ENCODE peak calls at places on chromosomes 16 and 17, in four cellular contexts. One of them, this sample, is unnamed.

GRCh38 chr16:55543470-55543869 is 23.0 kb upstream of the CAPNS2 start:
- DNase-seq in mesendoderm: peak
- DNase-seq in neuronal stem cell: no peak
- DNase-seq in IMR-90: peak
- DNase-seq in this sample: peak

GRCh38 chr17:76004750-76005262 is 4.2 kb downstream of the CDK3 start:
- DNase-seq in mesendoderm: no peak
- DNase-seq in neuronal stem cell: no peak
- DNase-seq in IMR-90: peak
- DNase-seq in this sample: no peak

GRCh38 chr17:64133546-64134215 is 3.7 kb upstream of the ERN1 start:
- DNase-seq in mesendoderm: peak
- DNase-seq in neuronal stem cell: peak
- DNase-seq in IMR-90: peak
- DNase-seq in this sample: peak

GRCh38 chr16:72131036-72131435 is 37.4 kb downstream of the DHX38 start:
- DNase-seq in mesendoderm: peak
- DNase-seq in neuronal stem cell: no peak
- DNase-seq in IMR-90: no peak
- DNase-seq in this sample: no peak

GRCh38 chr16:19837984-19838707 is 46.5 kb downstream of the GPRC5B start:
- DNase-seq in mesendoderm: no peak
- DNase-seq in neuronal stem cell: peak
- DNase-seq in IMR-90: no peak
- DNase-seq in this sample: no peak

GRCh38 chr17:40173778-40174135 is 3.5 kb upstream of the RAPGEFL1 start:
- DNase-seq in mesendoderm: no peak
- DNase-seq in neuronal stem cell: no peak
- DNase-seq in IMR-90: no peak
- DNase-seq in this sample: no peak

GRCh38 chr16:23909792-23910418 is 74.1 kb downstream of the PRKCB start:
- DNase-seq in mesendoderm: no peak
- DNase-seq in neuronal stem cell: no peak
- DNase-seq in IMR-90: no peak
- DNase-seq in this sample: no peak

GRCh38 chr16:80899804-80900592 is 95.6 kb upstream of the CDYL2 start:
- DNase-seq in mesendoderm: no peak
- DNase-seq in neuronal stem cell: no peak
- DNase-seq in IMR-90: peak
- DNase-seq in this sample: peak

GRCh38 chr17:42517516-42517915 is 18.5 kb upstream of the NAGLU start:
- DNase-seq in mesendoderm: peak
- DNase-seq in neuronal stem cell: peak
- DNase-seq in IMR-90: peak
- DNase-seq in this sample: peak

GRCh38 chr16:79589495-79590134 is 10.9 kb downstream of the MAF start:
- DNase-seq in mesendoderm: no peak
- DNase-seq in neuronal stem cell: no peak
- DNase-seq in IMR-90: no peak
- DNase-seq in this sample: no peak

GRCh38 chr16:87212026-87212425 is 105.2 kb downstream of the C16orf95 start:
- DNase-seq in mesendoderm: no peak
- DNase-seq in neuronal stem cell: no peak
- DNase-seq in IMR-90: peak
- DNase-seq in this sample: peak

GRCh38 chr16:11354733-11355574 is 9.7 kb downstream of the RMI2 start:
- DNase-seq in mesendoderm: no peak
- DNase-seq in neuronal stem cell: no peak
- DNase-seq in IMR-90: peak
- DNase-seq in this sample: no peak

GRCh38 chr17:30093463-30094147 is 23.0 kb upstream of the NSRP1 start:
- DNase-seq in mesendoderm: peak
- DNase-seq in neuronal stem cell: peak
- DNase-seq in IMR-90: peak
- DNase-seq in this sample: peak

GRCh38 chr17:49359990-49360795 is 1.9 kb downstream of the ZNF652 start:
- DNase-seq in mesendoderm: no peak
- DNase-seq in neuronal stem cell: no peak
- DNase-seq in IMR-90: no peak
- DNase-seq in this sample: no peak

GRCh38 chr17:38353084-38353604 is 1.5 kb downstream of the SOCS7 start:
- DNase-seq in mesendoderm: no peak
- DNase-seq in neuronal stem cell: no peak
- DNase-seq in IMR-90: no peak
- DNase-seq in this sample: no peak

GRCh38 chr17:27558341-27558740 is 72.6 kb upstream of the LGALS9 start:
- DNase-seq in mesendoderm: no peak
- DNase-seq in neuronal stem cell: no peak
- DNase-seq in IMR-90: no peak
- DNase-seq in this sample: no peak
- H4K8ac ChIP-seq in mesendoderm: no peak
- H4K8ac ChIP-seq in neuronal stem cell: no peak
- H4K8ac ChIP-seq in IMR-90: peak
- H4K8ac ChIP-seq in this sample: no peak

DNA sequence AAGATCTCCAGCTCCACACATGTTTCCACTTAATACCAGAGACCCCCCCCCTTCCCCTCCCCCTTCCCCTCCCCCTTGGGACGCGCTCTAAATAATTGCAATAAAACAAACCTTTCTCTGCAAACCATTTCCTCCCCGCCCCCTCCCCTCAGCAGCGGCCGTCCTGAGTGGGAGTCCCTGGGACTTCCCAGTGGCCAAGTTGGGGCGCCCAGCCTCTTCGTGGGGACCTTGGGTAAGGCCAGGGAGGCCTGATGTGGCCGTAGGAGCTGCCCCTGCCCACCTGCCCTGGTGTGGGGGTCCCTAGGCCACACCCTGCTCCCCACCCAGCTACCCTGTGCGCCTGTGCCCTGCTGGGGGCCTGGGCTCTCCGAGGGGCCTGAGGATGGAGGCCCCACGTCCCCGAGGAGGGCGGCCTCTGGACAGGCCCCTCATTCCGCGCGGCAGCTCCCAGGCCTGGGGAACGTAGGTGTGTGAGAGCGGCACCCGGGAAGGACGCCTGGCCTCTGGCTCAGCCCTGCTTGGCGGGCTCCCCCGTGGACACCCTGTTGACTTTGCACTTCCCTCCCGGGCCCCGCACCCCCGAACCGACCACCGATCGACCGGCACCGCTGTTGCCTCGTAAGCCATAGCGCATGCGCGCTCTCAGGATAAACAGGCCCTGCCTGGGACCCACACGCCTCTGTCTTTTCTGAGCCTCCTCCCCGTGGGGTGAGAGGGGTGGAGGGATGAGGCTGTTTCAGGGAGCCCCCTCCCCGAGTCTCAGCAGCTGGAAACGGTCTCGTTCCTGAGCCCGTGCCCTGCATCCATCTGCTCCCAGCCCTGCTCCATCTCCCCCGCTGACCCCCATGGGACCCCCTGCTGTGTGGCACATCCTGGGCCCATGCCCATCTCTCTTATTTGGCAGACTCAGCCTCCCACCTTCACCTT is 9.0 kb downstream of the NTHL1 start:
- DNase-seq in mesendoderm: no peak
- DNase-seq in neuronal stem cell: no peak
- DNase-seq in IMR-90: no peak
- DNase-seq in this sample: no peak
- H2BK120ac ChIP-seq in mesendoderm: no peak
- H2BK120ac ChIP-seq in neuronal stem cell: no peak
- H2BK120ac ChIP-seq in IMR-90: peak
- H2BK120ac ChIP-seq in this sample: no peak

GRCh38 chr16:84690088-84690819 is 9.5 kb upstream of the USP10 start:
- DNase-seq in mesendoderm: no peak
- DNase-seq in neuronal stem cell: no peak
- DNase-seq in IMR-90: no peak
- DNase-seq in this sample: no peak
- H3K18ac ChIP-seq in mesendoderm: no peak
- H3K18ac ChIP-seq in neuronal stem cell: no peak
- H3K18ac ChIP-seq in IMR-90: peak
- H3K18ac ChIP-seq in this sample: no peak

GRCh38 chr16:88665148-88665547 is 2.3 kb upstream of the MVD start:
- DNase-seq in mesendoderm: no peak
- DNase-seq in neuronal stem cell: no peak
- DNase-seq in IMR-90: no peak
- DNase-seq in this sample: no peak

GRCh38 chr16:88662222-88662842 is 559 bp downstream of the MVD start:
- DNase-seq in mesendoderm: peak
- DNase-seq in neuronal stem cell: no peak
- DNase-seq in IMR-90: no peak
- DNase-seq in this sample: peak

GRCh38 chr16:88659160-88659559 is 3.7 kb downstream of the MVD start:
- DNase-seq in mesendoderm: no peak
- DNase-seq in neuronal stem cell: no peak
- DNase-seq in IMR-90: no peak
- DNase-seq in this sample: no peak

GRCh38 chr16:88665570-88665969 is 2.7 kb upstream of the MVD start:
- DNase-seq in mesendoderm: no peak
- DNase-seq in neuronal stem cell: no peak
- DNase-seq in IMR-90: no peak
- DNase-seq in this sample: no peak

GRCh38 chr16:88662843-88663606 is at the start of gene MVD:
- DNase-seq in mesendoderm: peak
- DNase-seq in neuronal stem cell: peak
- DNase-seq in IMR-90: peak
- DNase-seq in this sample: peak
- H4K8ac ChIP-seq in mesendoderm: no peak
- H4K8ac ChIP-seq in neuronal stem cell: no peak
- H4K8ac ChIP-seq in IMR-90: no peak
- H4K8ac ChIP-seq in this sample: peak

GRCh38 chr16:66751135-66751991 is at the start of gene DYNC1LI2:
- DNase-seq in mesendoderm: peak
- DNase-seq in neuronal stem cell: peak
- DNase-seq in IMR-90: peak
- DNase-seq in this sample: peak
- H2BK120ac ChIP-seq in mesendoderm: no peak
- H2BK120ac ChIP-seq in neuronal stem cell: no peak
- H2BK120ac ChIP-seq in IMR-90: peak
- H2BK120ac ChIP-seq in this sample: peak

GRCh38 chr16:14491831-14492529 is 138.1 kb downstream of the PARN start:
- DNase-seq in mesendoderm: no peak
- DNase-seq in neuronal stem cell: no peak
- DNase-seq in IMR-90: no peak
- DNase-seq in this sample: no peak
- H3K18ac ChIP-seq in mesendoderm: no peak
- H3K18ac ChIP-seq in neuronal stem cell: no peak
- H3K18ac ChIP-seq in IMR-90: no peak
- H3K18ac ChIP-seq in this sample: no peak

DNA sequence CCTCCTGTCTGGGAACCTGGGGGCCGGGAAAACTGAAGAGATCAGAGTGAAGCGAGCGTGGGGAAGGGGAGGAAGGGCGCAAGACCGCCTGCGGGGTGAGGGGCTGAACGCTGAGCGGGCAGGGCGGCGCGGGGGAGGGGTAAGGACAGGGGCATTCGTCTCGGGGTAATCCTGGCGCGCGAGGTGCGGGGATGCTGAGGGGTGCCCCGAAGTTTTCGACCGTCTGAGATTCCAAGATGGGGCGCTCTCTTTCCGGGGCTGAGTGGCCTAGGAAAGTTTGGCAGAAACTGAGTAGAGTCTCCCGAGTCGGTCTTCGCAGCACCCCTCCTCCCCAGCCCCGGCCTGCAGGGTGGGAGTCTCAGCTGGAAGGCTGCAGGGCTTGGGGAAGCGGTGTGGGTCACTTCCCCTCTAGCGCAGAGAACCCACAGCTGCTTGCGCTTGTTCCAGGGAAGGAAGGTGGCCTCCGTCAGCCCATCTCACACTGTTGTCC is 571 bp downstream of the TTYH2 start:
- DNase-seq in mesendoderm: no peak
- DNase-seq in neuronal stem cell: no peak
- DNase-seq in IMR-90: no peak
- DNase-seq in this sample: no peak
- H4K8ac ChIP-seq in mesendoderm: no peak
- H4K8ac ChIP-seq in neuronal stem cell: no peak
- H4K8ac ChIP-seq in IMR-90: no peak
- H4K8ac ChIP-seq in this sample: peak

GRCh38 chr17:79221597-79221996 is 147.0 kb downstream of the ENGASE start:
- DNase-seq in mesendoderm: no peak
- DNase-seq in neuronal stem cell: no peak
- DNase-seq in IMR-90: no peak
- DNase-seq in this sample: no peak

GRCh38 chr17:79219208-79219935 is 144.7 kb downstream of the ENGASE start:
- DNase-seq in mesendoderm: no peak
- DNase-seq in neuronal stem cell: no peak
- DNase-seq in IMR-90: no peak
- DNase-seq in this sample: no peak

GRCh38 chr17:79218825-79219200 is 144.2 kb downstream of the ENGASE start:
- DNase-seq in mesendoderm: no peak
- DNase-seq in neuronal stem cell: no peak
- DNase-seq in IMR-90: no peak
- DNase-seq in this sample: no peak

GRCh38 chr17:79220715-79221291 is 146.2 kb downstream of the ENGASE start:
- DNase-seq in mesendoderm: peak
- DNase-seq in neuronal stem cell: peak
- DNase-seq in IMR-90: no peak
- DNase-seq in this sample: no peak

GRCh38 chr17:79220201-79220714 is 145.6 kb downstream of the ENGASE start:
- DNase-seq in mesendoderm: peak
- DNase-seq in neuronal stem cell: peak
- DNase-seq in IMR-90: no peak
- DNase-seq in this sample: no peak
- H2BK120ac ChIP-seq in mesendoderm: no peak
- H2BK120ac ChIP-seq in neuronal stem cell: peak
- H2BK120ac ChIP-seq in IMR-90: no peak
- H2BK120ac ChIP-seq in this sample: no peak

GRCh38 chr16:575354-576196 is 5.8 kb downstream of the PIGQ start:
- DNase-seq in mesendoderm: no peak
- DNase-seq in neuronal stem cell: no peak
- DNase-seq in IMR-90: no peak
- DNase-seq in this sample: no peak

GRCh38 chr16:577796-578195 is 8.0 kb downstream of the PIGQ start:
- DNase-seq in mesendoderm: no peak
- DNase-seq in neuronal stem cell: no peak
- DNase-seq in IMR-90: no peak
- DNase-seq in this sample: no peak

GRCh38 chr16:576823-577201 is 7.0 kb downstream of the PIGQ start:
- DNase-seq in mesendoderm: peak
- DNase-seq in neuronal stem cell: no peak
- DNase-seq in IMR-90: no peak
- DNase-seq in this sample: no peak

GRCh38 chr16:578232-578869 is 8.6 kb downstream of the PIGQ start:
- DNase-seq in mesendoderm: no peak
- DNase-seq in neuronal stem cell: no peak
- DNase-seq in IMR-90: no peak
- DNase-seq in this sample: no peak

GRCh38 chr16:576197-576822 is 6.5 kb downstream of the PIGQ start:
- DNase-seq in mesendoderm: no peak
- DNase-seq in neuronal stem cell: no peak
- DNase-seq in IMR-90: no peak
- DNase-seq in this sample: no peak
- H3K18ac ChIP-seq in mesendoderm: no peak
- H3K18ac ChIP-seq in neuronal stem cell: no peak
- H3K18ac ChIP-seq in IMR-90: no peak
- H3K18ac ChIP-seq in this sample: no peak

This sample was measured in trophoblast cell.